ENCODE peak calls at places on chromosomes 5 and 9, in six cellular contexts. C, V, Y, M, L and Z are unnamed samples.

GRCh38 chr5:83472213-83472507 is 616 bp downstream of the VCAN start:
- DNase-seq in C (no peak), V (peak), Y (no peak), M (no peak), L (no peak), Z (no peak)

GRCh38 chr5:33969572-33970452 is 14.7 kb downstream of the SLC45A2 start:
- DNase-seq in C (peak), V (peak), Y (no peak), M (peak), L (no peak), Z (no peak)

GRCh38 chr9:127446720-127447415 is 4.3 kb downstream of the RPL12 start:
- DNase-seq in C (no peak), V (no peak), Y (no peak), M (no peak), L (no peak), Z (no peak)

GRCh38 chr9:113569472-113570060 is 106.0 kb downstream of the RGS3 start:
- DNase-seq in C (no peak), V (no peak), Y (no peak), M (no peak), L (no peak), Z (no peak)

GRCh38 chr5:4941957-4942830 is 197.9 kb upstream of the ADAMTS16 start:
- DNase-seq in C (no peak), V (no peak), Y (no peak), M (no peak), L (peak), Z (no peak)

GRCh38 chr9:13387668-13388124 is 108.2 kb upstream of the MPDZ start:
- DNase-seq in C (no peak), V (peak), Y (no peak), M (no peak), L (no peak), Z (no peak)

GRCh38 chr5:6827815-6828214 is 114.6 kb downstream of the TENT4A start:
- DNase-seq in C (no peak), V (no peak), Y (no peak), M (no peak), L (no peak), Z (no peak)

GRCh38 chr9:123339666-123340414 is 16.2 kb upstream of the CRB2 start:
- DNase-seq in C (no peak), V (no peak), Y (no peak), M (no peak), L (no peak), Z (no peak)

GRCh38 chr5:38414348-38414747 is 142.1 kb downstream of the LIFR start:
- DNase-seq in C (no peak), V (no peak), Y (no peak), M (no peak), L (no peak), Z (no peak)

GRCh38 chr9:124941689-124942561 is 1.0 kb upstream of the GOLGA1 start:
- DNase-seq in C (peak), V (peak), Y (no peak), M (peak), L (peak), Z (peak)

GRCh38 chr5:138491284-138491648 is 26.0 kb downstream of the EGR1 start:
- DNase-seq in C (no peak), V (no peak), Y (no peak), M (no peak), L (no peak), Z (no peak)

GRCh38 chr9:113999256-114000062 is 78.6 kb downstream of the AMBP start:
- DNase-seq in C (no peak), V (no peak), Y (no peak), M (no peak), L (no peak), Z (no peak)

GRCh38 chr9:77968506-77968905 is 63.1 kb downstream of the GNAQ start:
- DNase-seq in C (no peak), V (no peak), Y (no peak), M (no peak), L (no peak), Z (no peak)

GRCh38 chr9:93672622-93673270 is 96.4 kb downstream of the PHF2 start:
- DNase-seq in C (no peak), V (no peak), Y (no peak), M (no peak), L (no peak), Z (no peak)

DNA sequence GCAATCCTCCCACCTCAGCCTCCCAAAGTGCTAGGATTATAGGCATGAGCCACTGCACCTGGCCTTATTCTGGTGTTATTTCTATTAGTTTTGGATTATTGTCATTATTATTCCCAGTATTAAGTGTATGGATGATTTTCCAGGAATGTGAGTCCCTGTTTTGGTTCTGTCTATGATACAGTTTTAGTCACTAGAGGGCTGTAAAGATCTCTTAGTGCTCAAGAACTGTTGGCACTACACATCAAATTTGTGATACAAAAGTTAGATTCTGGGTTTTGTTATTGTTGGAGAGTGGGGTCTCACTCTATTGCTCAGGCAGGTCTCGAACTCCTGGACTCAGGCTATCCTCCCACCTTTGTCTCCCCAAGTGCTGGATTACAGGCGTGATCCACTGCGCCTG is 12.1 kb downstream of the CCL28 start:
- DNase-seq in C (peak), V (peak), Y (no peak), M (no peak), L (no peak), Z (no peak)
- TF ChIP-seq CTCF in C (peak), V (peak), Y (peak), M (peak), L (no peak), Z (peak)

DNA sequence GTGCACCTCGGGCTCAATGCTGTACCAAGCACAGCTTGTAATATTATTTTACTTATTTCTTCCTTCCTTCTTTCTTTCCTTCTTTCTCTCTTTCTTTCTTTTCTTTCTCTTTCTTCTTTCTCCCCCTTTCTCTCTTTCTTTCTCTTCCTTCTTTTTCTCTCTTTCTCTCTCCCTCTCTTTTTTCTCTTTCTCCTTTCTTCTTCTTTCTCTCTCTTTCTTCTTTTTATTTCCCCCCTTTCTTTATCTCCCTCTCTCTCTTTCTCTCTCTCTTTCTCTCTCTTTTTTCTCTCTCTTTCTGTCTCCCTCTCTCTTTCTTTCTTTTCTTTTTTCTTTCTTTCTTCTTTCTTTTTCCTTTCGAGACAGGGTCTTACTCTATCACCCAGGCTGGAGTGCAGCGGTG is 32.7 kb upstream of the GNE start:
- DNase-seq in C (no peak), V (no peak), Y (no peak), M (no peak), L (no peak), Z (no peak)
- TF ChIP-seq CTCF in C (no peak), V (no peak), Y (no peak), M (no peak), L (no peak), Z (no peak)

GRCh38 chr5:171714286-171714685 is 71.3 kb upstream of the SMIM23 start:
- DNase-seq in C (no peak), V (no peak), Y (no peak), M (no peak), L (no peak), Z (no peak)
- TF ChIP-seq CTCF in C (no peak), V (no peak), Y (no peak), M (no peak), L (no peak), Z (no peak)

DNA sequence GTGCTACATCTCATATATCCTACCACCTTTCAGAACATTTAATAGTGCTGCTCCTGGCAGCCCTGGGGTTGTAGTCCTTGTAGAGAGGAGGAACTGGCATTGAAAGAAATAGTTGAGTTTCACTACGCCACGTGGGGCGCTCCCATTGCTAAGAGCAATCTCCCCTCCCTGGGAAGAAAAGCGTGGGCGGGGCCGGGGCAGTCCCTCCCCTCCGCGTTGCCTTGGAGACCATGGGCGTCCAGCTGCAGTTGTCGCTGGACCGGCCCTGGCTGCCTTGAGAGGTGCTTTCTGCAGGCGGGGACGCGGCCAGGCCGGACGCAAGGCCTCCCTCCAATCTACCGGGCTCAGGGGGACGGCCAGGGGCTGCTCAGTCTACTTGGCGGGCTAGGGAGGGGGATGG is 368 bp upstream of the CCDC180 start:
- DNase-seq in C (peak), V (peak), Y (peak), M (peak), L (peak), Z (no peak)
- TF ChIP-seq CTCF in C (peak), V (no peak), Y (no peak), M (peak), L (no peak), Z (no peak)

GRCh38 chr5:77280036-77280435 is 69.6 kb downstream of the PDE8B start:
- DNase-seq in C (no peak), V (no peak), Y (no peak), M (no peak), L (no peak), Z (no peak)
- TF ChIP-seq CTCF in C (no peak), V (no peak), Y (no peak), M (no peak), L (no peak), Z (no peak)